ENCODE peak calls at places on chromosomes 1 and 21, in six cellular contexts. L is RWPE2, W is ovary, Y is bronchial epithelial cell, D is body of pancreas, Z is H1. X is an unnamed sample.

GRCh38 chr1:210246447-210246846 is 13.9 kb downstream of the SERTAD4 start:
- DNase-seq in L (no peak), W (no peak), Y (peak), D (no peak), Z (no peak), X (no peak)

GRCh38 chr1:3069491-3070303 is 694 bp downstream of the PRDM16 start:
- DNase-seq in L (peak), W (peak), Y (peak), D (peak), Z (no peak), X (peak)

GRCh38 chr1:36880155-36881070 is 153.9 kb downstream of the GRIK3 start:
- DNase-seq in L (no peak), W (no peak), Y (no peak), D (peak), Z (no peak), X (no peak)

GRCh38 chr1:117565083-117565556 is 40.7 kb upstream of the TENT5C start:
- DNase-seq in L (no peak), W (no peak), Y (no peak), D (no peak), Z (no peak), X (no peak)

GRCh38 chr1:118659646-118660045 is 328.5 kb downstream of the TBX15 start:
- DNase-seq in L (no peak), W (no peak), Y (no peak), D (no peak), Z (no peak), X (no peak)

GRCh38 chr1:203424285-203424684 is 51.3 kb upstream of the PRELP start:
- DNase-seq in L (no peak), W (no peak), Y (no peak), D (no peak), Z (no peak), X (no peak)

GRCh38 chr1:47758341-47759237 is 238.6 kb downstream of the TRABD2B start:
- DNase-seq in L (peak), W (no peak), Y (no peak), D (no peak), Z (no peak), X (peak)

GRCh38 chr21:42379425-42380215 is 13.3 kb upstream of the TFF1 start:
- DNase-seq in L (no peak), W (no peak), Y (no peak), D (no peak), Z (no peak), X (no peak)

GRCh38 chr1:30259631-30260030 is 463.8 kb downstream of the MATN1 start:
- DNase-seq in L (peak), W (no peak), Y (no peak), D (no peak), Z (no peak), X (no peak)

DNA sequence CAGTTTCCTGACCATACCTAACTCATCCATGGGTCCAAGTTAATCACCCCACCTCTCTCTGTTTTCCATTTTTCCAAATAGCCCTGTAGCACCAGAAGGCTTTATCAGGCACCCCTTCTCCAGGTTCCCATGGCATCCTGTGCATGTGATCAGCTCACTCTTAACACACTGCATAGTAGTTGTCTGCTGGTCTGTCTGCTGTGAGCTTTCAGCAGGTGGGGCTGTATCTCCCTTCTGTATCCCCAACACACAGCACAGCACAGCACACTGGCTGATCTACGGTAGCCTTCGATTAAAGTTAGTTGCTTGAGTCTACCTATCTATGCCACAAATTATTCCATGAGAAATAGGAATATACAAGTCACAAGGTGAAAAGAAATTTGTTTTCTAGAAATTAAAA is 54.3 kb upstream of the C1orf198 start:
- DNase-seq in L (no peak), W (no peak), Y (no peak), D (no peak), Z (no peak), X (no peak)
- TF ChIP-seq CTCF in L (no peak), W (no peak), Y (peak), D (no peak), Z (no peak), X (no peak)

GRCh38 chr1:151976868-151977267 is 16.8 kb downstream of the S100A10 start:
- DNase-seq in L (no peak), W (no peak), Y (peak), D (no peak), Z (no peak), X (no peak)
- TF ChIP-seq CTCF in L (no peak), W (no peak), Y (no peak), D (no peak), Z (no peak), X (no peak)

GRCh38 chr1:65674522-65674921 is 118.2 kb upstream of the PDE4B start:
- DNase-seq in L (no peak), W (no peak), Y (no peak), D (no peak), Z (no peak), X (no peak)
- TF ChIP-seq CTCF in L (no peak), W (no peak), Y (no peak), D (no peak), Z (no peak), X (no peak)

DNA sequence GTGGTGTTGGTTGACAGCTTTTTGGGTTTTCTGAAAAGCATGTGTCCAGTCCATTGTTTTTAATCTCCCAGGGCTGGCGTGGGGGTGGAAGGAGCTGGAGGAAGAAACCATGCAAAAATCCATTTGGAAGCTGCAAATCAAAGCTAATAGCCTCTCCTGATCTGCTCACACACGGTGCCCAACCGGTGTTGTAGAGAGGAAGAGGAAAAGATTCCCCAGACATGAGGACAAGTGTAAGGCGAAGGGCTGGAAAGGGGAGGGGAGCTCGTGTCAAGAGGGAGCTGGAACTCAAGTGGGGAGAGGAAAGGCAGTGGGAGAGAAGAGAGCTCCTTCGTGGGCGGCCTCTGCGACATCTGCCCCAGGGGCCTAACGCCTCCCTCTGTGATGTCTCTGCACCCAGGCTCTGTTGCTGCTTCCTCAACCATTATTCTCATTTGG is 112.3 kb upstream of the IRF2BP2 start:
- DNase-seq in L (no peak), W (peak), Y (no peak), D (no peak), Z (no peak), X (no peak)
- TF ChIP-seq CTCF in L (no peak), W (no peak), Y (no peak), D (no peak), Z (no peak), X (no peak)

GRCh38 chr1:109775408-109775807 is 11.7 kb upstream of the EPS8L3 start:
- DNase-seq in L (peak), W (no peak), Y (no peak), D (no peak), Z (no peak), X (no peak)

GRCh38 chr1:109776911-109777310 is 13.2 kb upstream of the EPS8L3 start:
- DNase-seq in L (peak), W (peak), Y (peak), D (peak), Z (peak), X (peak)

GRCh38 chr1:109777980-109778625 is 14.4 kb upstream of the EPS8L3 start:
- DNase-seq in L (peak), W (peak), Y (no peak), D (peak), Z (no peak), X (no peak)

GRCh38 chr1:109777436-109777835 is 13.7 kb upstream of the EPS8L3 start:
- DNase-seq in L (peak), W (peak), Y (no peak), D (peak), Z (no peak), X (no peak)

GRCh38 chr1:109776206-109776835 is 12.6 kb upstream of the EPS8L3 start:
- DNase-seq in L (peak), W (peak), Y (no peak), D (peak), Z (no peak), X (no peak)
- TF ChIP-seq CTCF in L (no peak), W (no peak), Y (no peak), D (no peak), Z (no peak), X (no peak)

GRCh38 chr1:16072616-16073484 is 601 bp downstream of the FAM131C start:
- DNase-seq in L (no peak), W (no peak), Y (no peak), D (peak), Z (no peak), X (peak)
- TF ChIP-seq CTCF in L (no peak), W (no peak), Y (peak), D (no peak), Z (no peak), X (peak)

DNA sequence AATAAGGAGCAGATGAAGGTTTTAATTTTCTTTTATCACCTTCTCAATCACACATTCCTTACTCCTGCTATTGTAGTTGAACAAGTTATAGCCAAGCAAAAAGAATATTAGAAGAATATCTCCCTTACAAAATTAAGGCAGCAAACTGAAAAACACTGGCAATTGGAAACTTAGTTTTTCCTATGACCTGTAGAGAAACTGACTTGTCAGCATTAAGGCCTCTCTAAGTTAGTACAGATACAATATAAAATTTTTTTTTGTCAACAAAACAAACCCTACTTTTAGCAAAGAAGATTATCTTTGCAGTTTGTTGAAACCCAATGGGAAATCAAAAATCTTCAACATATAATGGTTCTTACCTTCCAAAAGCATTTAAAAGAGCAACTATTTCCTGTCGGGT is 61.3 kb downstream of the ERO1B start:
- DNase-seq in L (no peak), W (no peak), Y (no peak), D (no peak), Z (no peak), X (no peak)
- TF ChIP-seq CTCF in L (no peak), W (no peak), Y (no peak), D (no peak), Z (no peak), X (no peak)

GRCh38 chr1:228695015-228695955 is 40.0 kb upstream of the RHOU start:
- DNase-seq in L (no peak), W (no peak), Y (peak), D (no peak), Z (no peak), X (no peak)
- TF ChIP-seq CTCF in L (no peak), W (no peak), Y (no peak), D (no peak), Z (no peak), X (no peak)